ENCODE peak calls at places on chromosomes 16 and 17, in five cellular contexts. T is GM13977, S is Calu3, G is suprapubic skin, D is cardiac muscle cell. K is an unnamed sample.

GRCh38 chr16:2176047-2176446 is 20.4 kb downstream of the CASKIN1 start:
- DNase-seq in T (no peak), D (no peak), S (no peak), G (no peak), K (no peak)

GRCh38 chr17:73770115-73770848 is 126.0 kb upstream of the SDK2 start:
- DNase-seq in D (peak; percentile 42), S (peak; percentile 49), G (no peak), T (no peak), K (no peak)

GRCh38 chr16:4301968-4302367 is 13.9 kb upstream of the GLIS2 start:
- DNase-seq in D (no peak), S (no peak), T (no peak), G (no peak), K (no peak)

GRCh38 chr16:57357330-57358151 is 1.0 kb upstream of the CCL22 start:
- DNase-seq in G (peak; percentile 70), S (no peak), D (no peak), T (peak; percentile 17), K (peak; percentile 62)

GRCh38 chr17:66406701-66407644 is 104.6 kb downstream of the PRKCA start:
- DNase-seq in T (no peak), G (no peak), S (no peak), D (no peak), K (no peak)

GRCh38 chr16:52252680-52253079 is 294.3 kb downstream of the TOX3 start:
- DNase-seq in D (no peak), S (no peak), T (no peak), G (no peak), K (no peak)

GRCh38 chr16:25374556-25374955 is 116.9 kb upstream of the ZKSCAN2 start:
- DNase-seq in T (no peak), S (no peak), G (no peak), D (no peak), K (no peak)

GRCh38 chr16:19119564-19119963 is 5.8 kb downstream of the ITPRIPL2 start:
- DNase-seq in G (no peak), T (no peak), S (no peak), D (no peak), K (no peak)

GRCh38 chr17:298791-299450 is 53.7 kb downstream of the RPH3AL start:
- DNase-seq in S (no peak), T (no peak), G (no peak), D (no peak), K (no peak)

GRCh38 chr17:31674717-31675349 is 184.2 kb downstream of the COPRS start:
- DNase-seq in G (no peak), T (no peak), S (no peak), D (no peak), K (no peak)

GRCh38 chr16:15757630-15758251 is 99.1 kb downstream of the MYH11 start:
- DNase-seq in T (no peak), S (no peak), D (no peak), G (no peak), K (no peak)

GRCh38 chr16:50067290-50067853 is 1.6 kb downstream of the HEATR3 start:
- DNase-seq in T (peak; percentile 43), G (no peak), D (peak; percentile 51), S (peak; percentile 14), K (peak; percentile 49)

GRCh38 chr17:12927541-12928425 is 90.0 kb downstream of the ELAC2 start:
- DNase-seq in S (no peak), G (no peak), T (no peak), D (no peak), K (no peak)

GRCh38 chr17:43381204-43381603 is 17.6 kb upstream of the ARL4D start:
- DNase-seq in T (no peak), S (no peak), G (no peak), D (no peak), K (no peak)

GRCh38 chr16:83968891-83969672 is 1.0 kb downstream of the NECAB2 start:
- DNase-seq in D (no peak), G (no peak), S (no peak), T (no peak), K (no peak)

GRCh38 chr17:79088997-79089328 is 14.3 kb downstream of the ENGASE start:
- DNase-seq in S (no peak), D (no peak), T (no peak), G (no peak), K (no peak)

GRCh38 chr17:68777243-68777855 is 176.2 kb upstream of the FAM20A start:
- DNase-seq in D (peak; percentile 71), G (no peak), S (peak; percentile 59), T (peak; percentile 32), K (no peak)

GRCh38 chr16:86112178-86112577 is 213.2 kb downstream of the IRF8 start:
- DNase-seq in G (no peak), T (no peak), S (no peak), D (no peak), K (no peak)

GRCh38 chr17:65901394-65901793 is 290.5 kb downstream of the CEP112 start:
- DNase-seq in S (no peak), G (no peak), D (no peak), T (no peak), K (no peak)

GRCh38 chr16:49348408-49349176 is 25.0 kb upstream of the C16orf78 start:
- DNase-seq in T (no peak), D (no peak), G (peak; percentile 41), S (no peak), K (no peak)

GRCh38 chr17:19014628-19015215 is 10.2 kb upstream of the FAM83G start:
- DNase-seq in G (no peak), T (no peak), S (no peak), D (no peak), K (no peak)

GRCh38 chr17:19978803-19979202 is 1.2 kb upstream of the AKAP10 start:
- DNase-seq in T (no peak), G (no peak), D (no peak), S (no peak), K (no peak)

GRCh38 chr17:65559802-65560627 is 1.4 kb downstream of the AXIN2 start:
- DNase-seq in T (peak; percentile 47), D (peak; percentile 76), G (no peak), S (no peak), K (peak; percentile 49)

GRCh38 chr16:84724619-84725307 is 25.0 kb downstream of the USP10 start:
- DNase-seq in S (no peak), D (no peak), T (peak; percentile 25), G (no peak), K (peak; percentile 48)

GRCh38 chr17:38352245-38353083 is 820 bp downstream of the SOCS7 start:
- DNase-seq in S (peak; percentile 66), G (no peak), T (no peak), D (peak; percentile 53), K (peak; percentile 55)

GRCh38 chr17:16491703-16492612 is at the start of gene LRRC75A:
- DNase-seq in T (peak; percentile 86), G (no peak), D (peak; percentile 81), S (peak; percentile 45), K (peak; percentile 87)

GRCh38 chr16:50690177-50690576 is 3.2 kb upstream of the NOD2 start:
- DNase-seq in G (no peak), D (no peak), T (peak; percentile 71), S (no peak), K (no peak)

GRCh38 chr17:81517339-81518112 is 4.9 kb upstream of the ACTG1 start:
- DNase-seq in D (peak; percentile 14), T (peak; percentile 93), G (no peak), S (no peak), K (peak; percentile 91)

GRCh38 chr16:53369921-53370320 is 64.3 kb upstream of the RBL2 start:
- DNase-seq in G (no peak), D (no peak), T (no peak), S (no peak), K (no peak)

GRCh38 chr17:77499699-77500435 is 359.1 kb downstream of the SEC14L1 start:
- DNase-seq in S (no peak), T (no peak), D (no peak), G (peak; percentile 55), K (peak; percentile 26)

GRCh38 chr17:77211681-77212080 is 70.9 kb downstream of the SEC14L1 start:
- DNase-seq in D (no peak), T (no peak), S (no peak), G (peak; percentile 64), K (no peak)

GRCh38 chr16:396605-397004 is 394 bp upstream of the NME4 start:
- DNase-seq in D (peak; percentile 68), G (no peak), T (peak; percentile 67), S (no peak), K (peak; percentile 60)

GRCh38 chr16:397135-397661 is at the start of gene NME4:
- DNase-seq in D (peak; percentile 69), S (peak; percentile 42), G (no peak), T (peak; percentile 74), K (peak; percentile 74)

GRCh38 chr16:399278-400019 is 2.2 kb upstream of the DECR2 start:
- DNase-seq in S (no peak), G (no peak), D (no peak), T (no peak), K (no peak)

GRCh38 chr16:398551-399277 is 1.7 kb downstream of the NME4 start:
- DNase-seq in G (no peak), S (no peak), T (no peak), D (no peak), K (no peak)

GRCh38 chr16:397736-398332 is 835 bp downstream of the NME4 start:
- DNase-seq in T (peak; percentile 60), G (peak; percentile 92), S (peak; percentile 78), D (peak; percentile 85), K (peak; percentile 58)
- TF ChIP-seq CTCF in T (no peak), G (no peak), S (no peak), D (peak; percentile 42), K (no peak)

DNA sequence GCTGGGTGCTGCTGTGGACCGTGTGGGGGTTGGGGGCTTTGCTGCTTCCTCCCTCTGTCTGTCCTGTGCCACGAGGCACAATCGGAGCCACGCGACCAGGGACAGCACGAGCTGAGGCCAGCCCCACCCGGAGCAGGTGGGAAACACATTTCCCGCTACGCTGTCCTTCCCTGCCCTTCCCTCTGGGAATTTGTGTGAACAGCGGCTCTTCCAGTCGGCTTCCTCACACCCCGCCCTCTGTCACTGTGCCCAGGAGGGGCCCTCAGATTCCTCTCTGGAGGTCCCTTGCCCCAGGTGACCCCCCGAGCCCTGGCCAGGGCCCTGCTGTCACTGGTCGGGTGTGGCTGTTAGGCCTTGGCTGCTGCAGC is 19.6 kb downstream of the SPIRE2 start:
- DNase-seq in D (no peak), G (no peak), S (no peak), T (no peak), K (peak; percentile 32)
- TF ChIP-seq CTCF in D (no peak), G (no peak), S (no peak), T (no peak), K (no peak)

GRCh38 chr17:11880714-11881113 is 116.6 kb downstream of the ZNF18 start:
- DNase-seq in S (no peak), G (no peak), T (no peak), D (peak; percentile 60), K (no peak)
- TF ChIP-seq CTCF in S (no peak), G (no peak), T (no peak), D (no peak), K (no peak)

DNA sequence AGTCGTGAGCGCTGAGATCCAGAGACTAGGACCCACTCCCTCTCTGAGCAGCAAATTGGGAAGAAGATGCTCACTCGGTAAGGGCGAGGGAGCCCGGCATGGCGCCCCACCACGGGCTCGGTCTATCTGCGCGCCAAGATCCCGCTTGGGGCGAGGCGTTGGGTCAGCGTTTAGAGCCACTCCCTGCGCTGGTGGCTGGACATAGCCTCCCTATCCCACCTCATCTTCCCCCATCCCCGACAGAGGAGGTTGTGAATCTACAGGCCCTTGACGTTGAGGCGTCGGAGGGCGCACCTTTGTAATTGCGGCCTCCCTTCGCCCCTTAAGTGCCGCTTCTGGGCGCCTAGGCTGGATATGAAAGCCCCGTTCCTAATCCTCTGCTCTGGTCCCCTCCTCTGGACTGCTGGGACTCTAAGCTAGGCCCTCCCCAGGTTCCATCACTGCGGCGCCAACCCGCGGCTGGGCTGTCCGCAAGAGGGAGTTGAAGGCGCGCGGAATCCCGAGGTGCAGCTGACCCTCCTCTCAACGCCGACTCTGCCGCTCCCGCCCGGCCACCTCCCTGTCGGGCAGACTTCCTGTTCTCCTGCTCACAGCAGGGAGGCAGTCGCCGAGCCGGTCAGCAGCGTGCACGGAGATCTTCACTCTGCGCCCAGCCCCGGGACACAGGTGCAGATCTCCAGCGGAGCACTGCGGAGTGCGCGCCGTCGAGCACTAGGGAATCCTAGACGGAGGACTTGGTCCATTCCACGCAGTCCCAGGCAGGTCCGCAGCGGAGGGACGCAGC is 16.1 kb upstream of the HOXB9 start:
- DNase-seq in G (no peak), D (no peak), T (no peak), S (no peak), K (no peak)
- TF ChIP-seq CTCF in G (no peak), D (no peak), T (no peak), S (no peak), K (no peak)